ENCODE peak calls at places on chromosomes 3 and 15, in ten cellular contexts. K, Z, C, W, B, E, J, O, Q and F are unnamed samples.

GRCh38 chr3:129276385-129276784 is 2.3 kb upstream of the HMCES start:
- DNase-seq in E (peak; percentile 35), J (no peak), Z (no peak), W (no peak), Q (no peak), B (no peak), C (peak; percentile 90), K (no peak), O (no peak), F (no peak)

GRCh38 chr15:29618586-29618985 is 203.7 kb downstream of the TJP1 start:
- DNase-seq in B (no peak), Q (no peak), Z (no peak), K (no peak), C (no peak), J (no peak), W (no peak), E (no peak), O (no peak), F (no peak)

GRCh38 chr3:73516656-73517055 is 108.1 kb downstream of the PDZRN3 start:
- DNase-seq in J (no peak), K (no peak), B (peak; percentile 52), Q (no peak), E (no peak), W (no peak), C (no peak), Z (no peak), O (no peak), F (no peak)

GRCh38 chr3:190064112-190064511 is 56.6 kb downstream of the P3H2 start:
- DNase-seq in C (no peak), E (no peak), Q (peak; percentile 89), Z (peak; percentile 78), B (no peak), K (no peak), W (peak; percentile 84), O (no peak), J (no peak), F (no peak)

GRCh38 chr3:11705049-11705448 is 61.3 kb upstream of the VGLL4 start:
- DNase-seq in C (no peak), E (no peak), W (peak; percentile 30), Z (no peak), O (no peak), Q (no peak), B (no peak), K (no peak), J (no peak), F (no peak)

GRCh38 chr15:79168922-79169322 is 78.3 kb upstream of the RASGRF1 start:
- DNase-seq in W (peak; percentile 52), O (no peak), Z (no peak), C (no peak), Q (peak; percentile 17), E (no peak), K (no peak), B (peak; percentile 53), J (peak; percentile 81), F (no peak)

GRCh38 chr3:179750720-179751328 is 98.0 kb downstream of the USP13 start:
- DNase-seq in Z (peak; percentile 10), W (peak; percentile 47), O (no peak), Q (peak; percentile 24), K (peak; percentile 3), E (no peak), J (peak; percentile 46), B (no peak), C (no peak), F (no peak)

GRCh38 chr3:52339612-52340011 is 23.5 kb downstream of the DNAH1 start:
- DNase-seq in Q (peak; percentile 68), Z (peak; percentile 56), O (peak; percentile 19), K (peak; percentile 69), E (peak; percentile 12), W (peak; percentile 90), B (peak; percentile 11), J (peak; percentile 80), C (peak; percentile 74), F (peak; percentile 45)

GRCh38 chr3:108513961-108514360 is 3.6 kb upstream of the MYH15 start:
- DNase-seq in K (no peak), J (no peak), Z (no peak), C (no peak), W (peak; percentile 23), O (no peak), E (no peak), Q (peak; percentile 17), B (no peak), F (no peak)

GRCh38 chr3:27859821-27860220 is 137.7 kb upstream of the EOMES start:
- DNase-seq in K (no peak), B (no peak), C (no peak), W (no peak), E (no peak), Q (no peak), Z (no peak), O (no peak), J (no peak), F (no peak)

GRCh38 chr3:5116568-5116967 is 5.5 kb upstream of the ARL8B start:
- DNase-seq in J (no peak), B (no peak), C (no peak), O (no peak), Q (no peak), W (no peak), Z (no peak), E (no peak), K (no peak), F (no peak)

GRCh38 chr3:65338571-65338970 is 650.8 kb upstream of the ADAMTS9 start:
- DNase-seq in Q (no peak), C (no peak), O (no peak), Z (no peak), E (no peak), W (no peak), B (no peak), K (no peak), J (no peak), F (no peak)

GRCh38 chr3:168117059-168117458 is 21.3 kb upstream of the GOLIM4 start:
- DNase-seq in J (no peak), O (no peak), B (no peak), C (no peak), E (no peak), Z (no peak), K (no peak), Q (peak; percentile 22), W (peak; percentile 74), F (no peak)

GRCh38 chr3:134879991-134880390 is 84.9 kb downstream of the EPHB1 start:
- DNase-seq in K (no peak), C (no peak), O (no peak), E (no peak), B (no peak), W (no peak), J (no peak), Q (no peak), Z (no peak), F (no peak)

GRCh38 chr15:28006116-28006911 is 92.8 kb downstream of the OCA2 start:
- DNase-seq in J (no peak), W (no peak), B (no peak), E (no peak), O (no peak), Q (no peak), C (no peak), K (no peak), Z (no peak), F (no peak)

GRCh38 chr3:175605851-175606250 is 746.7 kb downstream of the NAALADL2 start:
- DNase-seq in O (no peak), Q (no peak), Z (no peak), K (no peak), B (no peak), C (no peak), J (peak; percentile 71), W (peak; percentile 10), E (no peak), F (no peak)

GRCh38 chr3:36147934-36148333 is 232.4 kb upstream of the STAC start:
- DNase-seq in E (no peak), W (no peak), B (no peak), K (no peak), Z (no peak), C (no peak), Q (no peak), J (no peak), O (no peak), F (no peak)

GRCh38 chr15:40029979-40030893 is 8.7 kb downstream of the SRP14 start:
- DNase-seq in K (no peak), J (peak; percentile 71), C (peak; percentile 29), B (no peak), W (no peak), Z (no peak), E (no peak), Q (no peak), O (no peak), F (no peak)

GRCh38 chr15:77841376-77841775 is 208.7 kb upstream of the LINGO1 start:
- DNase-seq in E (no peak), Q (no peak), O (no peak), Z (no peak), J (no peak), B (no peak), C (no peak), K (no peak), W (no peak), F (no peak)

GRCh38 chr15:52005748-52006701 is 13.0 kb upstream of the MAPK6 start:
- DNase-seq in J (no peak), B (no peak), O (peak; percentile 42), K (no peak), W (peak; percentile 55), Z (no peak), Q (peak; percentile 79), E (no peak), C (peak; percentile 54), F (no peak)

GRCh38 chr3:157257101-157257500 is 97.2 kb upstream of the CCNL1 start:
- DNase-seq in O (no peak), Q (no peak), B (no peak), K (no peak), C (no peak), J (no peak), E (no peak), W (peak; percentile 30), Z (no peak), F (no peak)

GRCh38 chr3:98855811-98856400 is 45.6 kb downstream of the DCBLD2 start:
- DNase-seq in J (no peak), W (peak; percentile 91), E (no peak), Q (peak; percentile 77), B (no peak), O (no peak), K (no peak), Z (peak; percentile 79), C (no peak), F (no peak)

GRCh38 chr15:57509121-57509520 is 82.6 kb upstream of the MYZAP start:
- DNase-seq in W (peak; percentile 55), K (no peak), C (no peak), Z (no peak), J (peak; percentile 68), O (no peak), E (no peak), Q (no peak), B (peak; percentile 52), F (no peak)

GRCh38 chr3:193560870-193561269 is 6.2 kb upstream of the ATP13A4 start:
- DNase-seq in O (no peak), W (no peak), C (no peak), B (peak; percentile 48), Q (no peak), Z (no peak), K (no peak), E (no peak), J (no peak), F (no peak)

GRCh38 chr15:71899665-71900064 is 89.3 kb downstream of the NR2E3 start:
- DNase-seq in W (no peak), K (no peak), B (no peak), O (no peak), J (peak; percentile 36), E (no peak), Z (no peak), Q (no peak), C (no peak), F (no peak)

GRCh38 chr15:67127925-67128324 is 62.5 kb downstream of the SMAD3 start:
- DNase-seq in O (no peak), E (no peak), B (no peak), Q (peak; percentile 97), Z (peak; percentile 98), W (peak; percentile 95), C (no peak), K (no peak), J (no peak), F (peak; percentile 95)

GRCh38 chr3:32313169-32313568 is 74.7 kb downstream of the CMTM8 start:
- DNase-seq in C (no peak), O (no peak), Z (no peak), E (no peak), B (no peak), K (no peak), Q (no peak), J (no peak), W (no peak), F (no peak)

GRCh38 chr3:24185738-24186384 is 240.8 kb downstream of the NR1D2 start:
- DNase-seq in E (peak; percentile 32), K (peak; percentile 28), C (peak; percentile 39), B (no peak), O (peak; percentile 2), J (peak; percentile 75), Z (no peak), Q (peak; percentile 43), W (peak; percentile 83), F (peak; percentile 20)